ENCODE peak calls at places on chromosomes 7 and 10, in five cellular contexts. P is AG09319, Q is GM10248, R is GM12865, Z is right lobe of liver. W is an unnamed sample.

GRCh38 chr10:50392966-50393718 is 141.8 kb upstream of the ASAH2 start:
- DNase-seq in P (no peak), Q (no peak), R (no peak), Z (no peak), W (no peak)

GRCh38 chr10:122497241-122497640 is 35.9 kb downstream of the HTRA1 start:
- DNase-seq in P (no peak), Q (no peak), R (no peak), Z (no peak), W (no peak)

GRCh38 chr10:62153191-62153590 is 115.5 kb downstream of the RTKN2 start:
- DNase-seq in P (peak; percentile 40), Q (no peak), R (no peak), Z (no peak), W (no peak)

GRCh38 chr10:73043319-73043718 is 53.3 kb downstream of the P4HA1 start:
- DNase-seq in P (no peak), Q (no peak), R (no peak), Z (no peak), W (no peak)

GRCh38 chr10:35415505-35415904 is 79.2 kb downstream of the CCNY start:
- DNase-seq in P (no peak), Q (no peak), R (no peak), Z (no peak), W (no peak)

GRCh38 chr10:47441973-47442750 is 41.8 kb downstream of the ANXA8 start:
- DNase-seq in P (no peak), Q (no peak), R (no peak), Z (no peak), W (no peak)

GRCh38 chr7:142645777-142646176 is 103.5 kb upstream of the PRSS1 start:
- DNase-seq in P (no peak), Q (no peak), R (no peak), Z (no peak), W (no peak)

GRCh38 chr7:97004931-97005763 is at the start of gene DLX6:
- DNase-seq in P (peak; percentile 59), Q (no peak), R (peak; percentile 37), Z (no peak), W (peak; percentile 67)

GRCh38 chr10:78250313-78251040 is 216.8 kb downstream of the RPS24 start:
- DNase-seq in P (no peak), Q (no peak), R (peak; percentile 20), Z (no peak), W (no peak)

GRCh38 chr10:115093286-115093775 is at the start of gene ATRNL1:
- DNase-seq in P (no peak), Q (peak; percentile 47), R (peak; percentile 37), Z (no peak), W (peak; percentile 74)

GRCh38 chr7:15503603-15504280 is 58.1 kb downstream of the AGMO start:
- DNase-seq in P (no peak), Q (no peak), R (no peak), Z (no peak), W (no peak)
- TF ChIP-seq CTCF in P (no peak), Q (no peak), R (no peak), Z (no peak), W (no peak)

DNA sequence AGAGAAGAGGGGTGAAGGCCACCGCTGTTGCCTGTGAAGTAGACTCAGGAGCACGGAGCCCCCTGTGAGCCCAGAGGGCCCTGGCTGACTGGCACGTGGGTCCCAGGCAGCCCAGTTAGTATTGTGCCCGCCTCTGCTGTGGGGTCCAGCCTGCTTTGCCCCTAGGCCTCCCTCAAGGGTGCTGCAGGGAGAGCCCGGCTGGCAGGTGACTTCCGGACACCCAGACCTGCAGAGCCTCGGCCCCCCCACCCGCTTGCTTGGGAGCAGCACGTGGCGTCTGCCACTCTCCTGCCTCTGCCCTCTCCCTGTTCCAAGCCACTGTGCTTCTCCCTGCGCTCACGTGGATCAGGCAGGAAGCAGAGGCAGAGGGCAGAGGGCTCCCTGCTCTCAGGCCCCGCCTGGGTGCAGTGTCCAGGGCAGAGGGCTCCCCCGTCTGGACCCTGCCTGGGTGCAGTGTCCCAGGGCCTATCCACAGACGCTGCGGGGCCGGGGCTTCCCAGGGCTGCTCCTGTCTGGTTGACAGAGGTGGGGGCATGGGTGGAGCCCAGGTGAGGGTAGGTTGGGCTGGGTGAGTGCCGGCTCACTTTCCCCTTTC is 88.4 kb downstream of the DNAJB6 start:
- DNase-seq in P (no peak), Q (no peak), R (no peak), Z (no peak), W (no peak)
- TF ChIP-seq CTCF in P (no peak), Q (no peak), R (no peak), Z (no peak), W (no peak)

DNA sequence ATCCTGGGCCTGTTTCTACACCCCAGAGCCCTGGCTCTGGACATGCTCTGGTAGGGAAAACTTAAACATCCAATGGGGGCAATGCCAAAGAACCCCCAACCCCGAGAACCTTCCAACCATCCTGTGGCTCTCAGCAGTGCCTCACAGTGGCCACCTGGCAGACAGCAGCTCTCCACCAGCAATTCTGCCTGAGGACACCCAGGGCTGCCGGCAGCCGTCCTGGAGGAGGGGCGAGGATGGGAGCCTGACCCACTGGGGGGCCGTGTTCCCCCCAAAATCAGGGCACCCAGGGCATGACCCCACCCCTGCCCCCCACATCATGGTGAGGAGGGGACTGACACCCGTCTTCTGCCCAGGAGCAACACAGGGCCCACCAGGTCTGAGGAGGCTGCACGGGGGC is 32.7 kb downstream of the DPYSL4 start:
- DNase-seq in P (no peak), Q (no peak), R (no peak), Z (no peak), W (no peak)
- TF ChIP-seq CTCF in P (peak; percentile 2), Q (no peak), R (peak; percentile 7), Z (no peak), W (peak; percentile 18)

DNA sequence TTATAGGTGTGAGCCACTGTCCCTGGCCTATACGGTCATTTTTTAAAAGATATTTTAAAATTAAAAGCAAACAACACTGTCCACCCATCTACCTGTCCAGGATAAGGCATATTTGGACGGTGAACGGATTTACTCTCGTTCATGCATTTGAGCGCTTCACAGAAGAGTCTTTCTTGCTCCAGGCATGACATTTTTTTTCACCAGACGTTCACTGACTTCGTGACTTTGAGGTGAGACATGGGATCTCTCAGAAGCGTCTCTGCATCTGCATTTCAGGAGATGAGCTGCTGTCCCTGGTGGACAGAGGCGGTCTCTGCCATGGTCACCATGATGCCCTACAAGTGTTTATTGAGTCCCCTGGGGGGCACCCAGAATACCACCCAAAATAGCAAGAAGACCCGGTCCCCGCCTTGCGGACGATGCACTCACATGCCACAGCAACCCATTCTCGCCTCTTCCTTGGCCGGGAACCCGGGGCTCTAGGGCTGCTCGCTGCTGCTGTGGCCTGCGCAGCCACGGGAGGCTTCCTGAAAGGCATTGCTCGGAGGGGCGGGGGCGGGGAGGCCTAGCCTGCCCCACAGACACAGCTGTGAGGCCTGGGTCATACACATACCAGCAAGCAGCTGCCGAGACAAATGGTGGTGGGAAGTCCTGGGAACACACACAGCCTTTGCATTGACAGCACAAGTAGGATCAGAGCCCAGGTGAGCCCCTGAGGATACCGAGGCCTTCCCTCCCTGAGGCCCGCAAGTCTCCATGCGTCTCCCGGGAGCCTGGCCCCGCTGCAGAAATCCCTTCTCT is 84.4 kb downstream of the RGS10 start:
- DNase-seq in P (no peak), Q (no peak), R (no peak), Z (no peak), W (no peak)
- TF ChIP-seq CTCF in P (no peak), Q (no peak), R (no peak), Z (no peak), W (no peak)

GRCh38 chr7:70189261-70189660 is 591.0 kb downstream of the AUTS2 start:
- DNase-seq in P (no peak), Q (no peak), R (no peak), Z (no peak), W (no peak)

GRCh38 chr7:70189776-70190175 is 591.5 kb downstream of the AUTS2 start:
- DNase-seq in P (no peak), Q (no peak), R (no peak), Z (no peak), W (no peak)

GRCh38 chr7:70190266-70190665 is 592.0 kb downstream of the AUTS2 start:
- DNase-seq in P (no peak), Q (no peak), R (no peak), Z (no peak), W (no peak)

GRCh38 chr7:70193514-70193913 is 595.2 kb downstream of the AUTS2 start:
- DNase-seq in P (no peak), Q (no peak), R (peak; percentile 39), Z (no peak), W (peak; percentile 19)
- TF ChIP-seq CTCF in P (no peak), Q (peak; percentile 27), R (peak; percentile 19), Z (peak; percentile 53), W (no peak)

GRCh38 chr7:139523988-139524815 is 717 bp downstream of the CLEC2L start:
- DNase-seq in P (no peak), Q (no peak), R (no peak), Z (no peak), W (no peak)
- TF ChIP-seq CTCF in P (no peak), Q (no peak), R (no peak), Z (no peak), W (no peak)

DNA sequence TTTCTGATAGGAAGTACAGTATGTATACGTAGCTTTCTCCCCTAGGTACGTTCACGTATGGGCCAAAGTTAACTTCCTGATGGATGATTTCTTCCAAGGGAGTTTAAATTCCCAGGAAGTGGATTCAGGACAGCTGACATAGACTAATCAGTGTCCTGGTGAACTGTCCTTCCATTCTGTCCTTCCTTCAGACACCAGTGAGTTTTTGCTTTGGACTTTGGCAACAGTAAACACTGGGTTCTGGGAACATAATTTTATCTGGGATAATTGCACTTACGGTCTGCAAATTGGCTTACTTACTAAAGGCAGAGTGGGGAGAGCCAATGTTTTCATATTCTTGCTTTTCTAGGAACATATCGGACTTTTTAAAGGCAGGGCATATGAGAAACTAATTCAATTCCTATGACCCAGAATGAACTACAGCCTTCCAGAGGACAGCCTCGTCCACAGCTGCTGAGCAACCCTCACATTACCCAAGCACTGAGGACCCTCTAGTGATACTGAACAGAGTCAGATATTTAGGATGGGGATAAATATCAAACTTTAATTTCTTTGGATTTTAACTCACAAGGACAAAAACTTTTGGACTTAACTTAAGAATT is 97.9 kb downstream of the RAB18 start:
- DNase-seq in P (no peak), Q (no peak), R (no peak), Z (no peak), W (no peak)
- TF ChIP-seq CTCF in P (no peak), Q (no peak), R (no peak), Z (no peak), W (no peak)

GRCh38 chr10:113780681-113781250 is 29.3 kb downstream of the PLEKHS1 start:
- DNase-seq in P (no peak), Q (peak; percentile 19), R (peak; percentile 18), Z (no peak), W (no peak)
- TF ChIP-seq CTCF in P (no peak), Q (no peak), R (peak; percentile 27), Z (peak; percentile 33), W (no peak)

GRCh38 chr7:117012284-117013174 is 59.2 kb downstream of the ST7 start:
- DNase-seq in P (no peak), Q (peak; percentile 29), R (peak; percentile 84), Z (no peak), W (no peak)
- TF ChIP-seq CTCF in P (peak; percentile 24), Q (peak; percentile 36), R (peak; percentile 53), Z (peak; percentile 21), W (no peak)

W was measured in GM20000.